ENCODE peak calls at places on chromosomes 5 and 9, in ten cellular contexts. A, M, E, G, P, Z, Y, J, L and F are unnamed samples.

GRCh38 chr5:56405116-56405515 is 172.0 kb upstream of the ANKRD55 start:
- DNase-seq in A (no peak), M (no peak), E (no peak), G (no peak), P (no peak), Z (no peak), Y (no peak), J (no peak), L (no peak), F (no peak)

GRCh38 chr5:138789771-138790242 is 36.6 kb downstream of the CTNNA1 start:
- DNase-seq in A (no peak), M (peak), E (peak), G (peak), P (no peak), Z (peak), Y (no peak), J (no peak), L (peak), F (peak)

GRCh38 chr5:56910123-56910951 is 941 bp downstream of the SETD9 start:
- DNase-seq in A (no peak), M (no peak), E (no peak), G (no peak), P (peak), Z (no peak), Y (peak), J (peak), L (peak), F (peak)

GRCh38 chr5:96714951-96715451 is 52.8 kb downstream of the CAST start:
- DNase-seq in A (peak), M (peak), E (no peak), G (peak), P (no peak), Z (peak), Y (peak), J (peak), L (no peak), F (no peak)

GRCh38 chr9:7387844-7388243 is 411.7 kb downstream of the DMAC1 start:
- DNase-seq in A (no peak), M (no peak), E (no peak), G (no peak), P (no peak), Z (no peak), Y (peak), J (no peak), L (no peak), F (no peak)

GRCh38 chr9:136939996-136940525 is 4.5 kb downstream of the FBXW5 start:
- DNase-seq in A (peak), M (no peak), E (no peak), G (no peak), P (no peak), Z (no peak), Y (peak), J (no peak), L (no peak), F (no peak)

GRCh38 chr9:137189297-137190295 is 1.1 kb downstream of the SSNA1 start:
- DNase-seq in A (no peak), M (no peak), E (no peak), G (no peak), P (no peak), Z (no peak), Y (no peak), J (peak), L (no peak), F (no peak)

GRCh38 chr5:136094913-136095641 is 37.6 kb upstream of the SMAD5 start:
- DNase-seq in A (no peak), M (no peak), E (no peak), G (no peak), P (no peak), Z (no peak), Y (no peak), J (no peak), L (no peak), F (no peak)

GRCh38 chr5:157865844-157866243 is 6.9 kb upstream of the CLINT1 start:
- DNase-seq in A (no peak), M (no peak), E (no peak), G (peak), P (no peak), Z (peak), Y (no peak), J (no peak), L (no peak), F (no peak)

GRCh38 chr5:119323630-119324000 is 32.2 kb upstream of the TNFAIP8 start:
- DNase-seq in A (no peak), M (peak), E (no peak), G (no peak), P (no peak), Z (peak), Y (no peak), J (no peak), L (peak), F (no peak)

GRCh38 chr9:72401396-72401795 is 36.4 kb upstream of the ZFAND5 start:
- DNase-seq in A (no peak), M (no peak), E (no peak), G (no peak), P (no peak), Z (no peak), Y (no peak), J (no peak), L (no peak), F (no peak)

GRCh38 chr9:119164716-119165115 is 204.5 kb downstream of the BRINP1 start:
- DNase-seq in A (no peak), M (no peak), E (no peak), G (no peak), P (no peak), Z (no peak), Y (no peak), J (no peak), L (no peak), F (no peak)

GRCh38 chr9:113250807-113251206 is 24.6 kb downstream of the CDC26 start:
- DNase-seq in A (no peak), M (no peak), E (no peak), G (no peak), P (no peak), Z (no peak), Y (no peak), J (no peak), L (no peak), F (no peak)

GRCh38 chr5:154390746-154391359 is 54.9 kb upstream of the SAP30L start:
- DNase-seq in A (no peak), M (no peak), E (no peak), G (no peak), P (no peak), Z (no peak), Y (no peak), J (no peak), L (peak), F (no peak)

GRCh38 chr9:79764377-79764776 is 192.6 kb downstream of the TLE4 start:
- DNase-seq in A (peak), M (peak), E (peak), G (peak), P (no peak), Z (no peak), Y (peak), J (no peak), L (peak), F (no peak)

GRCh38 chr5:149036168-149036567 is 26.7 kb downstream of the SH3TC2 start:
- DNase-seq in A (no peak), M (no peak), E (no peak), G (no peak), P (no peak), Z (no peak), Y (no peak), J (no peak), L (no peak), F (no peak)

GRCh38 chr5:74562116-74562515 is 78.4 kb downstream of the ENC1 start:
- DNase-seq in A (no peak), M (peak), E (no peak), G (no peak), P (no peak), Z (no peak), Y (no peak), J (no peak), L (no peak), F (no peak)

GRCh38 chr5:102561894-102562760 is 63.3 kb upstream of the SLCO6A1 start:
- DNase-seq in A (no peak), M (peak), E (no peak), G (no peak), P (no peak), Z (peak), Y (no peak), J (no peak), L (peak), F (no peak)

GRCh38 chr9:131013015-131013755 is 4.2 kb downstream of the LAMC3 start:
- DNase-seq in A (no peak), M (no peak), E (no peak), G (no peak), P (no peak), Z (no peak), Y (no peak), J (no peak), L (no peak), F (no peak)

GRCh38 chr9:99269429-99269828 is 47.3 kb downstream of the SEC61B start:
- DNase-seq in A (no peak), M (peak), E (no peak), G (no peak), P (no peak), Z (no peak), Y (no peak), J (no peak), L (no peak), F (no peak)

GRCh38 chr9:34684145-34684544 is 6.9 kb downstream of the CCL19 start:
- DNase-seq in A (no peak), M (no peak), E (no peak), G (no peak), P (no peak), Z (no peak), Y (no peak), J (no peak), L (no peak), F (no peak)

GRCh38 chr9:5719546-5719945 is 90.6 kb downstream of the RIC1 start:
- DNase-seq in A (no peak), M (no peak), E (no peak), G (no peak), P (no peak), Z (no peak), Y (no peak), J (no peak), L (no peak), F (no peak)

GRCh38 chr5:58259685-58260152 is 200.2 kb downstream of the PLK2 start:
- DNase-seq in A (no peak), M (peak), E (peak), G (peak), P (no peak), Z (peak), Y (no peak), J (peak), L (no peak), F (no peak)

GRCh38 chr5:139684881-139685749 is 37.0 kb downstream of the CXXC5 start:
- DNase-seq in A (no peak), M (no peak), E (no peak), G (no peak), P (no peak), Z (peak), Y (no peak), J (peak), L (no peak), F (no peak)

GRCh38 chr9:38685535-38685934 is 34.4 kb downstream of the FAM240B start:
- DNase-seq in A (no peak), M (no peak), E (no peak), G (no peak), P (no peak), Z (no peak), Y (no peak), J (no peak), L (no peak), F (no peak)

GRCh38 chr9:134702291-134702690 is 60.7 kb downstream of the COL5A1 start:
- DNase-seq in A (no peak), M (no peak), E (no peak), G (no peak), P (no peak), Z (no peak), Y (no peak), J (no peak), L (no peak), F (no peak)

GRCh38 chr5:146461319-146461718 is 14.2 kb downstream of the TCERG1 start:
- DNase-seq in A (no peak), M (peak), E (no peak), G (no peak), P (no peak), Z (no peak), Y (no peak), J (no peak), L (peak), F (no peak)

GRCh38 chr9:114282507-114282906 is 40.4 kb upstream of the ORM1 start:
- DNase-seq in A (no peak), M (no peak), E (no peak), G (no peak), P (peak), Z (no peak), Y (no peak), J (no peak), L (no peak), F (no peak)

GRCh38 chr9:28234133-28234898 is 661.0 kb upstream of the C9orf72 start:
- DNase-seq in A (no peak), M (no peak), E (no peak), G (no peak), P (no peak), Z (no peak), Y (no peak), J (no peak), L (no peak), F (no peak)

GRCh38 chr5:123278284-123278683 is 144.9 kb downstream of the CEP120 start:
- DNase-seq in A (no peak), M (no peak), E (no peak), G (no peak), P (no peak), Z (no peak), Y (no peak), J (no peak), L (peak), F (no peak)

GRCh38 chr9:96646081-96646991 is 8.8 kb downstream of the PRXL2C start:
- DNase-seq in A (no peak), M (peak), E (peak), G (no peak), P (peak), Z (no peak), Y (no peak), J (no peak), L (peak), F (no peak)

GRCh38 chr5:149135536-149136201 is 5.6 kb upstream of the ABLIM3 start:
- DNase-seq in A (no peak), M (peak), E (no peak), G (no peak), P (no peak), Z (no peak), Y (no peak), J (no peak), L (no peak), F (no peak)

GRCh38 chr5:88930336-88930735 is 47.4 kb upstream of the MEF2C start:
- DNase-seq in A (no peak), M (no peak), E (no peak), G (no peak), P (no peak), Z (no peak), Y (no peak), J (no peak), L (no peak), F (no peak)

GRCh38 chr5:38835887-38836286 is 9.9 kb upstream of the OSMR start:
- DNase-seq in A (no peak), M (no peak), E (no peak), G (no peak), P (no peak), Z (no peak), Y (no peak), J (no peak), L (peak), F (no peak)

GRCh38 chr5:38831909-38832308 is 13.9 kb upstream of the OSMR start:
- DNase-seq in A (no peak), M (peak), E (no peak), G (no peak), P (no peak), Z (peak), Y (no peak), J (no peak), L (peak), F (no peak)

GRCh38 chr5:38830521-38831051 is 15.2 kb upstream of the OSMR start:
- DNase-seq in A (no peak), M (no peak), E (no peak), G (no peak), P (no peak), Z (no peak), Y (no peak), J (no peak), L (no peak), F (no peak)

GRCh38 chr5:38831117-38831516 is 14.7 kb upstream of the OSMR start:
- DNase-seq in A (no peak), M (no peak), E (no peak), G (no peak), P (no peak), Z (no peak), Y (no peak), J (no peak), L (no peak), F (no peak)

GRCh38 chr5:38832810-38833209 is 13.0 kb upstream of the OSMR start:
- DNase-seq in A (no peak), M (no peak), E (no peak), G (no peak), P (no peak), Z (no peak), Y (no peak), J (no peak), L (no peak), F (no peak)
- TF ChIP-seq CTCF in A (no peak), M (no peak), E (no peak), G (no peak), P (no peak), Z (no peak), Y (no peak), J (no peak), L (peak), F (no peak)

GRCh38 chr5:67817652-67818051 is 397.9 kb upstream of the PIK3R1 start:
- DNase-seq in A (no peak), M (no peak), E (no peak), G (no peak), P (no peak), Z (no peak), Y (no peak), J (no peak), L (no peak), F (no peak)
- TF ChIP-seq CTCF in A (no peak), M (no peak), E (no peak), G (no peak), P (no peak), Z (no peak), Y (no peak), J (no peak), L (no peak), F (no peak)

DNA sequence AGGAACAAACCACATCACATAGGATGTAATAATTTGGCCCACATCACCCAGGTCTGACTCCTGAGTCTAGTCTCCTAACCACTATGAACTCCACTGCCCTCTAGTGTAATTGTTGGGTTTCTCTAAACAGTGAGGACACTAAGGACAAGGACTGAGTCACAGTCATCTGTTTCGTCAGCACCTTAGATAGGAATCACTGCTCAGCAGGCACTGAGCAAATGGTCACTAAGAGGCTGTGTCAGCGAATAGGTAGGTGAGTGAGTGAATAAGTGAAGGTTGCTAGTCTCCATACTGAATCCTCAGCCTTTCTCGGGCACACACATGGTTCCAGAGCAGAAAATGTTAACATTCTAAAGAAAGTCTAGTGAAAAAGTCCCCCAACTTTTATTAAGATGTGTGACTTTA is 278.6 kb downstream of the SPOCK1 start:
- DNase-seq in A (no peak), M (peak), E (peak), G (peak), P (no peak), Z (peak), Y (no peak), J (no peak), L (peak), F (peak)
- TF ChIP-seq CTCF in A (peak), M (peak), E (peak), G (peak), P (no peak), Z (no peak), Y (peak), J (peak), L (peak), F (peak)

DNA sequence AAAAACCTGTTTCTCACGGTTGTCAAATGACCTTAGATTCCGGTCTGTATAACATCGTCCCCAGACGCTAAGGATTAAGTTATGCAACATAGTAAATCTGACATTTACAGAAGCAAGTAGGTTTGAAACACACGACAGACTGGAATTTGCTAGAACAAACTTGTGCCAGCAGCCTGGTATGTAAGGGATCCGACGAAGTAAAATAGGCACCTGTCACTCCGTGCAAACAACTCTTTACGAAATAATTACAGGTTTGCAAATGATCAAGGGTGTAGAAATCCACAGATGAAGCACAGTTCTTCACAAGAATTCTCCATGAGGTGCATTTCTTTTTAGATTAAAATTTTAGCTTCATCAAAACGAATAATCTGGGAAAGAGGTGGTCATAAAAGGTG is 519 bp downstream of the MOCS2 start:
- DNase-seq in A (no peak), M (peak), E (no peak), G (no peak), P (no peak), Z (peak), Y (no peak), J (peak), L (peak), F (no peak)
- TF ChIP-seq CTCF in A (no peak), M (no peak), E (no peak), G (no peak), P (no peak), Z (no peak), Y (no peak), J (no peak), L (no peak), F (no peak)

GRCh38 chr9:15423328-15423985 is 781 bp downstream of the SNAPC3 start:
- DNase-seq in A (no peak), M (peak), E (no peak), G (no peak), P (no peak), Z (no peak), Y (no peak), J (no peak), L (peak), F (no peak)
- TF ChIP-seq CTCF in A (no peak), M (peak), E (peak), G (no peak), P (no peak), Z (no peak), Y (no peak), J (no peak), L (no peak), F (no peak)

GRCh38 chr5:6527749-6528455 is 79.2 kb downstream of the UBE2QL1 start:
- DNase-seq in A (no peak), M (no peak), E (no peak), G (no peak), P (no peak), Z (no peak), Y (no peak), J (no peak), L (no peak), F (no peak)

GRCh38 chr5:6522337-6522736 is 73.7 kb downstream of the UBE2QL1 start:
- DNase-seq in A (no peak), M (no peak), E (no peak), G (no peak), P (no peak), Z (no peak), Y (no peak), J (no peak), L (no peak), F (no peak)

GRCh38 chr5:6522983-6523382 is 74.3 kb downstream of the UBE2QL1 start:
- DNase-seq in A (no peak), M (no peak), E (no peak), G (no peak), P (no peak), Z (no peak), Y (no peak), J (no peak), L (no peak), F (no peak)

GRCh38 chr5:6525422-6525821 is 76.8 kb downstream of the UBE2QL1 start:
- DNase-seq in A (no peak), M (no peak), E (no peak), G (no peak), P (no peak), Z (no peak), Y (no peak), J (no peak), L (no peak), F (peak)

DNA sequence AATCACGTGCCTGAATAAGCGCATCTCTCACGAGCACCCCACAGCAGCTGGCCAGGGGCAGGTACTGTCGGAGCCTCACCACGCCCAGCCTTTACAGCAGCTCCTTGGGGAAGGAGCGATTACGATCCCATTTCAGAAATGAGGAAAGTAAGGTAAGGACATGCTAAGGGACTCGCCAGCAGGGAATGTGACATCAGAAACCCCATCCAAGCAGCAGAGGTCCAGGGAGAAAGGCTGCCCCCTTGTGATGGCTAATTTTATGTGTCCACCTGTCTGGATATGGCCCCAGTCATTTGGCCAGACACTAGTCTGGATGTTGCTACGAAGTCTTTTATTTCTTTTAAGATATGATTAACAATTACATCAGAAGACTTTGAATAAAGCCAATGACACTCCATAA is 77.3 kb downstream of the UBE2QL1 start:
- DNase-seq in A (no peak), M (no peak), E (no peak), G (peak), P (no peak), Z (peak), Y (no peak), J (peak), L (peak), F (peak)
- TF ChIP-seq CTCF in A (no peak), M (no peak), E (peak), G (peak), P (no peak), Z (peak), Y (peak), J (no peak), L (peak), F (peak)